ENCODE peak calls at places on chromosomes 12 and 14, in ten cellular contexts. One of them, this sample, is unnamed.

GRCh38 chr12:124174949-124175348 is 119.9 kb upstream of the RFLNA start:
- DNase-seq in ACHN: no peak
- DNase-seq in germinal center: no peak
- DNase-seq in GM12865: no peak
- DNase-seq in T-helper 1 cell: no peak
- DNase-seq in T1000: no peak
- DNase-seq in NT2/D1: no peak
- DNase-seq in T-cell: no peak
- DNase-seq in astrocyte of the spinal cord: no peak
- DNase-seq in activated CD4-positive, alpha-beta T cell treated with anti-CD3 and anti-CD28 coated beads, Interleukin-2, amount 10 ng/mL, durations not matched to agents 7 days and 5 days: no peak
- DNase-seq in this sample: no peak

GRCh38 chr12:46388427-46388992 is 15.9 kb upstream of the SLC38A2 start:
- DNase-seq in astrocyte of the spinal cord: peak
- DNase-seq in ACHN: peak
- DNase-seq in GM12865: peak
- DNase-seq in T-cell: no peak
- DNase-seq in NT2/D1: no peak
- DNase-seq in activated CD4-positive, alpha-beta T cell treated with anti-CD3 and anti-CD28 coated beads, Interleukin-2, amount 10 ng/mL, durations not matched to agents 7 days and 5 days: no peak
- DNase-seq in T-helper 1 cell: no peak
- DNase-seq in T1000: no peak
- DNase-seq in germinal center: peak
- DNase-seq in this sample: no peak

GRCh38 chr14:23539209-23539866 is 12.2 kb downstream of the ZFHX2 start:
- DNase-seq in T-cell: peak
- DNase-seq in ACHN: peak
- DNase-seq in GM12865: peak
- DNase-seq in activated CD4-positive, alpha-beta T cell treated with anti-CD3 and anti-CD28 coated beads, Interleukin-2, amount 10 ng/mL, durations not matched to agents 7 days and 5 days: peak
- DNase-seq in NT2/D1: no peak
- DNase-seq in T-helper 1 cell: no peak
- DNase-seq in astrocyte of the spinal cord: peak
- DNase-seq in germinal center: peak
- DNase-seq in T1000: no peak
- DNase-seq in this sample: peak

GRCh38 chr14:84453541-84453940 is 1076.4 kb upstream of the FLRT2 start:
- DNase-seq in NT2/D1: no peak
- DNase-seq in germinal center: no peak
- DNase-seq in GM12865: no peak
- DNase-seq in T-helper 1 cell: no peak
- DNase-seq in ACHN: no peak
- DNase-seq in T1000: no peak
- DNase-seq in T-cell: no peak
- DNase-seq in activated CD4-positive, alpha-beta T cell treated with anti-CD3 and anti-CD28 coated beads, Interleukin-2, amount 10 ng/mL, durations not matched to agents 7 days and 5 days: no peak
- DNase-seq in astrocyte of the spinal cord: peak
- DNase-seq in this sample: no peak

GRCh38 chr14:85566603-85567002 is 36.7 kb downstream of the FLRT2 start:
- DNase-seq in ACHN: no peak
- DNase-seq in NT2/D1: no peak
- DNase-seq in T-helper 1 cell: no peak
- DNase-seq in astrocyte of the spinal cord: peak
- DNase-seq in T1000: no peak
- DNase-seq in germinal center: no peak
- DNase-seq in GM12865: no peak
- DNase-seq in T-cell: no peak
- DNase-seq in activated CD4-positive, alpha-beta T cell treated with anti-CD3 and anti-CD28 coated beads, Interleukin-2, amount 10 ng/mL, durations not matched to agents 7 days and 5 days: no peak
- DNase-seq in this sample: no peak

GRCh38 chr14:43786066-43786762 is 720.9 kb downstream of the FSCB start:
- DNase-seq in germinal center: no peak
- DNase-seq in NT2/D1: no peak
- DNase-seq in T-helper 1 cell: no peak
- DNase-seq in T-cell: no peak
- DNase-seq in T1000: no peak
- DNase-seq in GM12865: no peak
- DNase-seq in ACHN: no peak
- DNase-seq in astrocyte of the spinal cord: no peak
- DNase-seq in activated CD4-positive, alpha-beta T cell treated with anti-CD3 and anti-CD28 coated beads, Interleukin-2, amount 10 ng/mL, durations not matched to agents 7 days and 5 days: no peak
- DNase-seq in this sample: no peak

GRCh38 chr14:73223049-73223448 is 14.3 kb upstream of the PAPLN start:
- DNase-seq in GM12865: peak
- DNase-seq in astrocyte of the spinal cord: no peak
- DNase-seq in T1000: no peak
- DNase-seq in germinal center: no peak
- DNase-seq in ACHN: no peak
- DNase-seq in T-helper 1 cell: no peak
- DNase-seq in NT2/D1: no peak
- DNase-seq in T-cell: no peak
- DNase-seq in activated CD4-positive, alpha-beta T cell treated with anti-CD3 and anti-CD28 coated beads, Interleukin-2, amount 10 ng/mL, durations not matched to agents 7 days and 5 days: no peak
- DNase-seq in this sample: no peak

GRCh38 chr14:91354979-91355685 is 62.5 kb downstream of the CCDC88C start:
- DNase-seq in GM12865: peak
- DNase-seq in astrocyte of the spinal cord: no peak
- DNase-seq in ACHN: no peak
- DNase-seq in T-helper 1 cell: peak
- DNase-seq in germinal center: peak
- DNase-seq in activated CD4-positive, alpha-beta T cell treated with anti-CD3 and anti-CD28 coated beads, Interleukin-2, amount 10 ng/mL, durations not matched to agents 7 days and 5 days: no peak
- DNase-seq in NT2/D1: no peak
- DNase-seq in T1000: no peak
- DNase-seq in T-cell: peak
- DNase-seq in this sample: no peak

GRCh38 chr12:44626883-44627282 is 249.2 kb downstream of the NELL2 start:
- DNase-seq in T-helper 1 cell: no peak
- DNase-seq in T-cell: no peak
- DNase-seq in GM12865: no peak
- DNase-seq in T1000: no peak
- DNase-seq in NT2/D1: no peak
- DNase-seq in germinal center: no peak
- DNase-seq in astrocyte of the spinal cord: no peak
- DNase-seq in ACHN: no peak
- DNase-seq in activated CD4-positive, alpha-beta T cell treated with anti-CD3 and anti-CD28 coated beads, Interleukin-2, amount 10 ng/mL, durations not matched to agents 7 days and 5 days: no peak
- DNase-seq in this sample: no peak

GRCh38 chr14:101480747-101481530 is 80.4 kb upstream of the DIO3 start:
- DNase-seq in NT2/D1: no peak
- DNase-seq in astrocyte of the spinal cord: peak
- DNase-seq in ACHN: no peak
- DNase-seq in germinal center: no peak
- DNase-seq in T1000: peak
- DNase-seq in T-helper 1 cell: no peak
- DNase-seq in T-cell: no peak
- DNase-seq in GM12865: no peak
- DNase-seq in activated CD4-positive, alpha-beta T cell treated with anti-CD3 and anti-CD28 coated beads, Interleukin-2, amount 10 ng/mL, durations not matched to agents 7 days and 5 days: no peak
- DNase-seq in this sample: no peak

GRCh38 chr12:67991158-67991557 is 1.9 kb downstream of the IFNG-AS1 start:
- DNase-seq in T-cell: peak
- DNase-seq in activated CD4-positive, alpha-beta T cell treated with anti-CD3 and anti-CD28 coated beads, Interleukin-2, amount 10 ng/mL, durations not matched to agents 7 days and 5 days: no peak
- DNase-seq in T1000: no peak
- DNase-seq in ACHN: no peak
- DNase-seq in T-helper 1 cell: peak
- DNase-seq in germinal center: no peak
- DNase-seq in NT2/D1: no peak
- DNase-seq in astrocyte of the spinal cord: no peak
- DNase-seq in GM12865: peak
- DNase-seq in this sample: no peak

GRCh38 chr14:69574266-69574953 is at the start of gene CCDC177:
- DNase-seq in activated CD4-positive, alpha-beta T cell treated with anti-CD3 and anti-CD28 coated beads, Interleukin-2, amount 10 ng/mL, durations not matched to agents 7 days and 5 days: peak
- DNase-seq in NT2/D1: no peak
- DNase-seq in T-cell: peak
- DNase-seq in T-helper 1 cell: peak
- DNase-seq in astrocyte of the spinal cord: peak
- DNase-seq in GM12865: peak
- DNase-seq in germinal center: peak
- DNase-seq in T1000: peak
- DNase-seq in ACHN: peak
- DNase-seq in this sample: peak

GRCh38 chr12:4379410-4379809 is at the start of gene FGF23:
- DNase-seq in astrocyte of the spinal cord: peak
- DNase-seq in ACHN: no peak
- DNase-seq in T1000: no peak
- DNase-seq in T-helper 1 cell: no peak
- DNase-seq in activated CD4-positive, alpha-beta T cell treated with anti-CD3 and anti-CD28 coated beads, Interleukin-2, amount 10 ng/mL, durations not matched to agents 7 days and 5 days: no peak
- DNase-seq in T-cell: no peak
- DNase-seq in GM12865: no peak
- DNase-seq in germinal center: no peak
- DNase-seq in NT2/D1: peak
- DNase-seq in this sample: no peak